ENCODE peak calls at places on chromosomes 13 and 19, in ten cellular contexts. C, H, Q, X, P, W, D, V, E and Y are unnamed samples.

GRCh38 chr13:25335856-25336255 is 34.4 kb downstream of the NUP58 start:
- DNase-seq in X (no peak), E (no peak), H (no peak), W (peak; percentile 17), D (no peak), Q (no peak), C (no peak), V (no peak), P (no peak), Y (no peak)

GRCh38 chr19:47443331-47443730 is 24.0 kb upstream of the MEIS3 start:
- DNase-seq in P (no peak), D (no peak), C (no peak), W (no peak), E (no peak), H (no peak), V (no peak), Q (no peak), X (no peak), Y (no peak)

GRCh38 chr19:51687791-51688664 is 5.1 kb upstream of the SPACA6 start:
- DNase-seq in X (no peak), P (peak; percentile 82), Q (peak; percentile 53), D (peak; percentile 52), W (peak; percentile 79), E (peak; percentile 54), C (no peak), V (no peak), H (no peak), Y (no peak)

GRCh38 chr13:41458939-41459753 is 1.8 kb downstream of the RGCC start:
- DNase-seq in V (no peak), E (no peak), P (no peak), W (peak; percentile 68), D (peak; percentile 62), C (no peak), H (peak; percentile 51), X (peak; percentile 83), Q (peak; percentile 67), Y (peak; percentile 72)

GRCh38 chr19:46620716-46621115 is 4.2 kb downstream of the PTGIR start:
- DNase-seq in D (no peak), Q (no peak), H (no peak), E (no peak), X (no peak), V (no peak), P (no peak), W (peak; percentile 55), C (no peak), Y (no peak)

GRCh38 chr13:113367771-113368170 is 3.8 kb upstream of the GRTP1 start:
- DNase-seq in X (no peak), E (no peak), P (no peak), H (no peak), D (no peak), Q (no peak), V (no peak), W (no peak), C (no peak), Y (no peak)

GRCh38 chr13:42594577-42595571 is 20.9 kb downstream of the TNFSF11 start:
- DNase-seq in X (peak; percentile 76), C (no peak), Q (peak; percentile 74), W (peak; percentile 91), P (no peak), H (peak; percentile 19), D (peak; percentile 81), E (peak; percentile 56), V (peak; percentile 43), Y (peak; percentile 67)

GRCh38 chr19:17893766-17894165 is 22.0 kb downstream of the SLC5A5 start:
- DNase-seq in D (peak; percentile 58), V (no peak), P (no peak), X (no peak), H (no peak), C (no peak), W (no peak), E (peak; percentile 27), Q (no peak), Y (no peak)